ENCODE peak calls at places on chromosomes 7 and 10, in nine cellular contexts. D is HS-27A, Z is posterior cingulate gyrus, Q is A549, A is non-pigmented ciliary epithelial cell, G is GM23248, I is sigmoid colon, T is Right ventricle myocardium inferior, C is SHP77. V is an unnamed sample.

GRCh38 chr7:105388373-105389089 is at the start of gene SRPK2:
- DNase-seq in D (no peak), Z (peak), Q (peak), A (no peak), G (peak), I (peak), T (peak), C (peak), V (peak)

GRCh38 chr7:148953676-148954075 is 69.6 kb upstream of the EZH2 start:
- DNase-seq in D (no peak), Z (peak), Q (no peak), A (no peak), G (no peak), I (no peak), T (no peak), C (no peak), V (peak)

GRCh38 chr7:151597541-151597940 is 77.8 kb upstream of the RHEB start:
- DNase-seq in D (no peak), Z (no peak), Q (no peak), A (no peak), G (no peak), I (no peak), T (no peak), C (no peak), V (no peak)

GRCh38 chr10:30704016-30704600 is 74.6 kb upstream of the LYZL2 start:
- DNase-seq in D (no peak), Z (no peak), Q (no peak), A (no peak), G (no peak), I (no peak), T (no peak), C (no peak), V (no peak)

GRCh38 chr10:100019824-100020160 is 10.0 kb upstream of the DNMBP start:
- DNase-seq in D (no peak), Z (no peak), Q (peak), A (no peak), G (peak), I (no peak), T (no peak), C (peak), V (no peak)

GRCh38 chr7:75038508-75038907 is 35.1 kb downstream of the RCC1L start:
- DNase-seq in D (no peak), Z (no peak), Q (no peak), A (no peak), G (no peak), I (no peak), T (no peak), C (no peak), V (no peak)

GRCh38 chr7:1053002-1053411 is 8.7 kb downstream of the GPR146 start:
- DNase-seq in D (no peak), Z (no peak), Q (no peak), A (no peak), G (no peak), I (no peak), T (peak), C (no peak), V (no peak)

GRCh38 chr10:128078136-128078969 is 47.9 kb downstream of the MKI67 start:
- DNase-seq in D (no peak), Z (peak), Q (peak), A (no peak), G (peak), I (peak), T (peak), C (no peak), V (peak)

GRCh38 chr7:98733036-98733435 is 116.0 kb downstream of the NPTX2 start:
- DNase-seq in D (peak), Z (no peak), Q (peak), A (no peak), G (peak), I (no peak), T (no peak), C (peak), V (peak)

GRCh38 chr10:121998462-121998861 is 9.5 kb downstream of the TACC2 start:
- DNase-seq in D (no peak), Z (no peak), Q (no peak), A (no peak), G (peak), I (peak), T (no peak), C (no peak), V (no peak)

GRCh38 chr7:128904381-128905197 is 5.9 kb downstream of the KCP start:
- DNase-seq in D (no peak), Z (peak), Q (peak), A (peak), G (peak), I (peak), T (peak), C (peak), V (no peak)

GRCh38 chr10:82628373-82628772 is 753.4 kb downstream of the NRG3 start:
- DNase-seq in D (no peak), Z (no peak), Q (no peak), A (no peak), G (no peak), I (no peak), T (no peak), C (no peak), V (no peak)

GRCh38 chr10:19968745-19969144 is 152.5 kb downstream of the PLXDC2 start:
- DNase-seq in D (no peak), Z (no peak), Q (no peak), A (no peak), G (no peak), I (no peak), T (no peak), C (no peak), V (no peak)

GRCh38 chr7:55250313-55250712 is 114.8 kb upstream of the LANCL2 start:
- DNase-seq in D (no peak), Z (no peak), Q (peak), A (no peak), G (peak), I (no peak), T (no peak), C (peak), V (no peak)

GRCh38 chr7:105353752-105354328 is 34.9 kb downstream of the SRPK2 start:
- DNase-seq in D (no peak), Z (no peak), Q (no peak), A (no peak), G (peak), I (peak), T (peak), C (no peak), V (no peak)

GRCh38 chr10:26112532-26112931 is 104.0 kb upstream of the GAD2 start:
- DNase-seq in D (no peak), Z (no peak), Q (no peak), A (no peak), G (peak), I (no peak), T (no peak), C (no peak), V (no peak)